ENCODE peak calls at places on chromosomes 12 and 14, in seven cellular contexts. V, S, L, A, X, Y and R are unnamed samples.

GRCh38 chr14:24948261-24948847 is 101.6 kb downstream of the STXBP6 start:
- DNase-seq in Y (no peak), S (peak), X (no peak), L (no peak), V (no peak), A (no peak), R (no peak)

GRCh38 chr14:61256826-61257468 is 24.2 kb downstream of the TMEM30B start:
- DNase-seq in S (no peak), A (no peak), Y (no peak), L (no peak), X (no peak), V (no peak), R (no peak)

GRCh38 chr14:68736519-68736918 is 56.3 kb downstream of the ZFP36L1 start:
- DNase-seq in L (no peak), Y (peak), V (no peak), X (no peak), S (peak), A (no peak), R (no peak)

GRCh38 chr14:42535397-42535796 is 928.7 kb downstream of the LRFN5 start:
- DNase-seq in L (no peak), S (peak), X (no peak), Y (no peak), V (no peak), A (no peak), R (no peak)

GRCh38 chr14:95294834-95295599 is 24.7 kb downstream of the CLMN start:
- DNase-seq in V (peak), L (no peak), A (peak), S (no peak), X (peak), Y (no peak), R (no peak)

GRCh38 chr14:61152851-61153364 is 128.2 kb downstream of the TMEM30B start:
- DNase-seq in Y (no peak), L (no peak), X (no peak), S (no peak), V (no peak), A (no peak), R (no peak)

GRCh38 chr14:55589171-55589570 is 9.2 kb downstream of the KTN1 start:
- DNase-seq in A (no peak), S (no peak), Y (no peak), L (no peak), V (no peak), X (no peak), R (no peak)

GRCh38 chr14:67571275-67571990 is 28.6 kb downstream of the PIGH start:
- DNase-seq in V (no peak), X (peak), S (peak), Y (peak), A (peak), L (peak), R (peak)

GRCh38 chr12:126051611-126052107 is 986.4 kb downstream of the AACS start:
- DNase-seq in A (no peak), X (no peak), S (peak), V (no peak), L (no peak), Y (no peak), R (no peak)

GRCh38 chr14:56378474-56378873 is 201.1 kb upstream of the TMEM260 start:
- DNase-seq in Y (peak), S (no peak), A (no peak), L (no peak), V (no peak), X (no peak), R (no peak)

GRCh38 chr12:19299765-19300164 is 139.5 kb upstream of the AEBP2 start:
- DNase-seq in V (no peak), Y (no peak), A (no peak), X (no peak), L (no peak), S (no peak), R (no peak)

GRCh38 chr14:53151867-53152626 is 1.1 kb downstream of the DDHD1 start:
- DNase-seq in S (peak), X (peak), V (peak), L (peak), A (peak), Y (peak), R (peak)

GRCh38 chr14:51481643-51482042 is 170.1 kb upstream of the FRMD6 start:
- DNase-seq in A (no peak), Y (no peak), V (no peak), S (no peak), X (no peak), L (no peak), R (no peak)

GRCh38 chr12:51393676-51394545 is 2.7 kb upstream of the GALNT6 start:
- DNase-seq in S (no peak), Y (no peak), A (no peak), X (peak), L (no peak), V (no peak), R (no peak)

GRCh38 chr12:45725631-45726593 is 3.6 kb upstream of the ARID2 start:
- DNase-seq in S (peak), V (no peak), X (peak), Y (no peak), A (no peak), L (no peak), R (peak)

GRCh38 chr12:33156042-33156441 is 259.5 kb upstream of the PKP2 start:
- DNase-seq in Y (no peak), S (no peak), L (no peak), X (no peak), A (no peak), V (no peak), R (no peak)

GRCh38 chr14:89428556-89429196 is 11.6 kb upstream of the FOXN3 start:
- DNase-seq in L (no peak), V (no peak), S (no peak), A (peak), Y (peak), X (no peak), R (peak)

GRCh38 chr12:121190523-121191031 is 19.4 kb upstream of the P2RX4 start:
- DNase-seq in V (no peak), L (no peak), A (no peak), X (no peak), S (peak), Y (no peak), R (no peak)
- H3K27ac ChIP-seq in V (peak), L (no peak), A (no peak), X (peak), S (no peak), Y (peak), R (no peak)

DNA sequence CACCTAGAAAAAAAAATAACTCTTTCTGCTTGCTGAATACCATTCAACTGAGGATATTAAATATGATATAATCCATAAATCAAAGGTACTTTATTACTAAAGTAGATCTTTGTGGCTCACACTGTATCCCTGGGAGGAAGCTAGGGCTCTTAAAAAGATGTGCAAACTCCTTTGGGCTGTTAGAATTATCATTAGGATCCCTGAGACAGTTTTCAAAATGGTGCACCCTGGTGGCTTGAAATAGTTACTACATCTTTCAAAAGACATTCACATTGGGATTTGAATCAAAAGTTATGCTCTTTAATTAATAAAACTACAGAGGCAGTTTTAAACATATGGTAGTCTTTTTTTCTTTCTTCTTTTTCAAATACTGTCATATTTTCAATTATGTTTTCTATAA is 228.5 kb upstream of the G2E3 start:
- DNase-seq in Y (no peak), V (no peak), A (no peak), X (no peak), L (no peak), S (peak), R (no peak)
- TF ChIP-seq CTCF in Y (no peak), V (no peak), A (no peak), X (no peak), L (no peak), S (peak), R (no peak)

DNA sequence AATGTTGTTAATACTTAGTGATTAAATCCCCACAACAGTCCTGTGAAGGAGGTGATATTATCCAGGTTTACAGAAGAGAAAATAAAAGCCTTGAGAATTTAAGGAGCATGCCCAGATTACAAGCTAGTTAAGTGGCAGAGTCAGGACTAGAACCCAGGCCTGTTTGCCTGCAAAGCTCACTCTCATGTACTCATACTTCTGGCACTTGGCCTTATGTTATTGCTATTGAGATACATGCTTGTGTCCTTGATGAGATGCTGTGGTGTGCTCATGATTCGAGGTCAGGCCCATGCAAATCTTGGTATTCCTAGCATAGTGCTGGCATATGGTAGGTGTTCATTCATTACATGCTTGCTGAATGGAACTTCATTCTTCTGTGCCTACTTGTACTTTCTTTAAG is 7.6 kb upstream of the EID3 start:
- DNase-seq in X (no peak), V (no peak), S (no peak), Y (no peak), A (no peak), L (no peak), R (no peak)
- H3K27ac ChIP-seq in X (no peak), V (no peak), S (no peak), Y (peak), A (no peak), L (no peak), R (no peak)

GRCh38 chr14:99529899-99530298 is 48.7 kb downstream of the CCNK start:
- DNase-seq in V (no peak), Y (no peak), L (no peak), S (no peak), A (no peak), X (no peak), R (no peak)
- TF ChIP-seq CTCF in V (no peak), Y (no peak), L (no peak), S (no peak), A (no peak), X (no peak), R (peak)

GRCh38 chr12:47634127-47634526 is 71.7 kb downstream of the RPAP3 start:
- DNase-seq in V (no peak), L (no peak), A (no peak), Y (no peak), X (no peak), S (no peak), R (no peak)

DNA sequence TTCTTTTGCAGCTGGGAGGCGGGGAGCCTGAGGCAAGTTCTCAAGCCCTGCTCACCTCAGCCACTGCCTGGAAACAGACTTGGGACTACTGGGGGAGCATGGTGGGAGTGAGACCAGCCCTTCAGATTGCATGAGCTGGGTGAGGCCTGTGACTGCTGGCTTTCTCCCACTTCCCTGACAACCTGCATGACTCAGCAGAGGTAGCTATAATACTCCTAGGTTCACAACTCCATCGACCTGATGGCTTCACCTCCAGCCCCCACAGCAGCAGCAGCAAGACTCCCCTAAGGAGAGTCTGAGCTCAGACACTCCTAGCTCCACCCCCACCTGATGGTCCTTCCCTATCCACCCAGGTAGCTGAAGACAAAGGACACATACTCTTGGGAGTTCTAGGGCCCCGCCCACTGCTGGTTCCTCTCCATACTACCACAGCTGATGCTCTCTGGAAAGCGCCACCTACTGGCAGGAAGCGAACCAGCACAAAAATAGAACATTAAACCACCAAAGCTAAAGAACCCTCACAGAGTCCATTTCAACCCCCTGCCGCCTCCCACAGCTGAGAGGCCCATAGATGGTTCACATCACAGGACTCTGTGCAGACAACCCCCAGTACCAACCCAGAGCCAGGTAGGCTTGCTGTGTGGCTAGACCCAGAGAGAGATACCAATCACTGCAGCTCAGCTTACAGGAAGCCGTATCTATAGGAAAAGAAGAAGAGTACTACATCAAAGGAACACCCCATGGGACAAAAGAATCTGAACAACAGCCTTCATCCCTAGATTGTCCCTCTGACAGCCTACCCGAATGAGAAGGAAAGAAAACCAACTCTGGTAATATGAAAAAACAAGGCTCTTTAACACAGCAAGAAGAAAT is 68.7 kb downstream of the RPAP3 start:
- DNase-seq in Y (peak), S (peak), X (peak), L (no peak), A (peak), V (no peak), R (peak)
- H3K27ac ChIP-seq in Y (no peak), S (no peak), X (no peak), L (no peak), A (no peak), V (no peak), R (no peak)

GRCh38 chr14:40870252-40870651 is 736.4 kb upstream of the LRFN5 start:
- DNase-seq in S (peak), L (no peak), X (no peak), V (no peak), Y (no peak), A (no peak), R (no peak)
- TF ChIP-seq CTCF in S (no peak), L (no peak), X (no peak), V (no peak), Y (no peak), A (no peak), R (no peak)

GRCh38 chr14:22556021-22556989 is 32.7 kb downstream of the DAD1 start:
- DNase-seq in L (peak), Y (no peak), X (peak), A (peak), V (peak), S (peak), R (no peak)

GRCh38 chr14:22558221-22558913 is 30.7 kb downstream of the DAD1 start:
- DNase-seq in V (no peak), S (peak), Y (no peak), L (no peak), A (peak), X (no peak), R (no peak)

GRCh38 chr14:22555573-22556011 is 33.4 kb downstream of the DAD1 start:
- DNase-seq in Y (no peak), L (no peak), S (no peak), V (no peak), A (no peak), X (no peak), R (no peak)

GRCh38 chr14:22557846-22558220 is 31.2 kb downstream of the DAD1 start:
- DNase-seq in L (no peak), Y (no peak), A (no peak), V (no peak), S (no peak), X (no peak), R (no peak)

DNA sequence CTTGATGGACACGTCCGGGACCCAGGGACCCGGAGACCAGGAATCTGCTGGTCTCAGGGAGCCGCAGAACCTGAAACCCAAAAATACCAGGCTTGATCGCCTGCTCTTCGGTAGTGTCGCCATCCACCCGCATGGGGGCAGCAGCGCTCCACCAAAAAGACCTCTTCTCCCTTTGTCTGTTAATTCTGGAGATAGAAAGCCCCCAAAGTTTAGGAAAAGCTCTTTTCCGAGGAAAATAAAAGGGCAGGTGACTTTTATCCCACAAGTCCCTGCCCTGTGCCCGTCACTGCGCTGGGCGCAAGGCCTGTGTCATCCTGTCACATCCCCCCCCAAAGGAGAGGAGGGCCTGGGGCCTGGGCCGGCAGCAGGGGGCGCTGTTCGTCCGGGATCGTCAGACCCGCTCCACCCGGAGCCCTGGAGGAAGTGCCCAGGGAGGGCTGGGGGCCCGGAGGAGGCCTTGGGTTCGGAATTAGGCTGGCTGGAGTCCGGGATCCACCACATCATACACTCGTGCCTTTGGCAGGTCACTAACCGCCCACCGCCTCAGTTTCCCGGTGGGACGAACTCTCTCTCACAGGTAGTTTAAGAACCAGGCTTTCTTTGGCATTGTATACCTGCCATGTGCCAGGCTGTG is 31.9 kb downstream of the DAD1 start:
- DNase-seq in L (peak), S (peak), V (peak), A (peak), Y (peak), X (peak), R (peak)
- H3K27ac ChIP-seq in L (peak), S (no peak), V (peak), A (peak), Y (peak), X (peak), R (peak)

GRCh38 chr14:21825147-21825743 is 151.6 kb upstream of the OR4E1 start:
- DNase-seq in L (no peak), A (no peak), V (no peak), Y (no peak), X (no peak), S (peak), R (peak)
- TF ChIP-seq CTCF in L (no peak), A (no peak), V (no peak), Y (no peak), X (no peak), S (peak), R (peak)

GRCh38 chr12:2319747-2320146 is 267.0 kb downstream of the CACNA1C start:
- DNase-seq in S (no peak), X (no peak), L (no peak), A (no peak), Y (no peak), V (no peak), R (no peak)
- H3K27ac ChIP-seq in S (no peak), X (no peak), L (peak), A (no peak), Y (no peak), V (no peak), R (no peak)

GRCh38 chr12:44720265-44720664 is 155.8 kb downstream of the NELL2 start:
- DNase-seq in V (no peak), L (no peak), X (no peak), S (no peak), Y (no peak), A (no peak), R (no peak)

GRCh38 chr12:44716681-44717080 is 159.4 kb downstream of the NELL2 start:
- DNase-seq in L (no peak), Y (no peak), V (no peak), S (no peak), A (no peak), X (no peak), R (no peak)

GRCh38 chr12:44717612-44718011 is 158.5 kb downstream of the NELL2 start:
- DNase-seq in X (no peak), V (no peak), A (no peak), Y (no peak), L (no peak), S (no peak), R (no peak)
- TF ChIP-seq CTCF in X (no peak), V (no peak), A (no peak), Y (no peak), L (no peak), S (no peak), R (no peak)